ENCODE peak calls at places on chromosome 13, in five cellular contexts. P, T, Q, E and O are unnamed samples.

GRCh38 chr13:99995503-99996176 is 14.1 kb downstream of the ZIC2 start:
- DNase-seq in Q (no peak), P (no peak), E (peak; percentile 21), T (no peak), O (no peak)

GRCh38 chr13:40522234-40522633 is 144.2 kb downstream of the FOXO1 start:
- DNase-seq in P (no peak), T (no peak), Q (no peak), E (no peak), O (no peak)

GRCh38 chr13:94700051-94700535 is 12.3 kb downstream of the SOX21 start:
- DNase-seq in T (no peak), Q (no peak), P (no peak), E (no peak), O (no peak)

GRCh38 chr13:44068737-44069136 is 189.0 kb downstream of the LACC1 start:
- DNase-seq in E (peak; percentile 65), T (peak; percentile 68), P (no peak), Q (no peak), O (no peak)

GRCh38 chr13:40438999-40439797 is 227.2 kb downstream of the FOXO1 start:
- DNase-seq in T (no peak), P (peak; percentile 21), Q (no peak), E (peak; percentile 56), O (peak; percentile 30)

GRCh38 chr13:89497658-89498057 is 1826.5 kb downstream of the SLITRK5 start:
- DNase-seq in E (no peak), T (no peak), P (no peak), Q (no peak), O (no peak)

GRCh38 chr13:63551731-63552130 is 2136.1 kb upstream of the PCDH20 start:
- DNase-seq in T (no peak), Q (no peak), P (no peak), E (no peak), O (no peak)

GRCh38 chr13:24683833-24684599 is 3.8 kb downstream of the ATP12A start:
- DNase-seq in P (peak; percentile 54), T (peak; percentile 71), E (peak; percentile 60), Q (peak; percentile 74), O (peak; percentile 41)